ENCODE peak calls at places on chromosomes 7 and 10, in four cellular contexts. D is transverse colon, X is sigmoid colon, I is right lobe of liver. N is an unnamed sample.

GRCh38 chr7:156139112-156139511 is 326.8 kb upstream of the SHH start:
- DNase-seq in X (no peak), I (no peak), D (no peak), N (no peak)

GRCh38 chr7:95874541-95875265 is 102.3 kb downstream of the DYNC1I1 start:
- DNase-seq in D (no peak), I (no peak), X (no peak), N (no peak)

GRCh38 chr7:19262794-19263193 is 117.6 kb upstream of the FERD3L start:
- DNase-seq in I (no peak), D (no peak), X (no peak), N (no peak)

GRCh38 chr7:27172823-27173411 is 1.2 kb downstream of the HOXA10 start:
- DNase-seq in I (peak; percentile 40), D (peak; percentile 80), X (peak; percentile 95), N (no peak)

GRCh38 chr7:45100761-45101480 is 10.6 kb downstream of the TBRG4 start:
- DNase-seq in I (no peak), X (peak; percentile 35), D (no peak), N (no peak)

GRCh38 chr7:119288401-119288800 is 984.6 kb upstream of the KCND2 start:
- DNase-seq in X (no peak), D (no peak), I (no peak), N (no peak)

GRCh38 chr10:43453266-43453831 is 16.4 kb downstream of the ZNF487 start:
- DNase-seq in I (no peak), D (no peak), X (no peak), N (no peak)

GRCh38 chr10:23325132-23325531 is 19.5 kb downstream of the C10orf67 start:
- DNase-seq in I (no peak), X (no peak), D (no peak), N (no peak)

GRCh38 chr10:19922236-19922963 is 106.2 kb downstream of the PLXDC2 start:
- DNase-seq in X (no peak), I (no peak), D (peak; percentile 23), N (no peak)

GRCh38 chr7:7114575-7115291 is 67.6 kb upstream of the C1GALT1 start:
- DNase-seq in X (no peak), I (peak; percentile 49), D (no peak), N (no peak)

GRCh38 chr10:19803676-19804075 is 12.6 kb upstream of the PLXDC2 start:
- DNase-seq in D (no peak), I (no peak), X (no peak), N (no peak)

GRCh38 chr7:139118803-139119485 is 9.4 kb upstream of the ZC3HAV1 start:
- DNase-seq in D (peak; percentile 70), X (no peak), I (no peak), N (no peak)

GRCh38 chr10:116026315-116026714 is 246.7 kb downstream of the GFRA1 start:
- DNase-seq in D (no peak), I (no peak), X (no peak), N (no peak)

GRCh38 chr7:3673524-3673923 is 372.5 kb downstream of the SDK1 start:
- DNase-seq in X (no peak), D (peak; percentile 50), I (no peak), N (no peak)

GRCh38 chr7:64555046-64555445 is 7.8 kb downstream of the ZNF680 start:
- DNase-seq in D (no peak), I (no peak), X (no peak), N (no peak)

GRCh38 chr10:102782698-102783540 is 39.2 kb downstream of the WBP1L start:
- DNase-seq in X (peak; percentile 95), I (peak; percentile 83), D (peak; percentile 44), N (no peak)

GRCh38 chr7:12746211-12746610 is 58.8 kb downstream of the ARL4A start:
- DNase-seq in I (no peak), X (no peak), D (no peak), N (no peak)

GRCh38 chr10:71548494-71548846 is 151.8 kb downstream of the CDH23 start:
- DNase-seq in D (no peak), X (no peak), I (no peak), N (no peak)

GRCh38 chr7:41030673-41031072 is 672.2 kb downstream of the INHBA start:
- DNase-seq in X (no peak), D (no peak), I (no peak), N (no peak)

GRCh38 chr7:105125745-105126144 is 111.7 kb downstream of the KMT2E start:
- DNase-seq in X (no peak), I (peak; percentile 60), D (no peak), N (no peak)
- H3K27ac ChIP-seq in X (no peak overlapping the region), I (no peak overlapping the region), D (no peak overlapping the region), N (no peak overlapping the region)

DNA sequence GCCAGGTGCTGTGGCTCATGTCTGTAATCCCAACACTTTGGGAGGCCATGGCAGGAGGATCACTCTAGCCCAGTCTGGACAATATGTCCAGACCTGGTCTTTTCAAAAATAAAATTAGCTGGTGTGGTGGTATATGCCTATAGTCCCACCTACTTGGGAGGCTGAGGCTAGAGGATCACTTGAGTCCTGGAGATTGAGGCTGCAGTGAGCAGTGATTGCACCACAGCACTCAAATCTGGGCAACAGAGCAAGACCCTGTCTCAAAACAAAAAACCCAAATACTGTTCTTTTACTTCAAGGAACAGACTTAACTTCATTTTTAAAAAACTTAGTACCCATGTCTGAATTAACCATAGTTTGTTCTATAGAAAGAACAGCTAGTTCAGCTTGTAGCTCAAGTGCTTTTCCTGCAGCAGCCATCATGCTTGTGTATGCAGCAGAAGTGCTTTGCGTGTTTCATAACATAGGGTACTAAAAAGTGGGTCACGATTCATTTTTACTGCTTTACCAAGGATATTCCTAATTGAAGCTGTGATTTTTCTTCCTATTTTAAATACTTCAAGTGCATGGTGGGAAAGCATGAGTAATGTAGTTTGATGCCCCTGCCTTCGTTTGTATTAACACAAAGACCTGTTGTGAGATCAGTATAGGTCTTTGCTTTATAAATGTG is 5.9 kb downstream of the EIF4H start:
- DNase-seq in I (no peak), D (no peak), X (no peak), N (no peak)
- TF ChIP-seq POLR2A in I (no peak), D (no peak), X (no peak), N (no peak)

DNA sequence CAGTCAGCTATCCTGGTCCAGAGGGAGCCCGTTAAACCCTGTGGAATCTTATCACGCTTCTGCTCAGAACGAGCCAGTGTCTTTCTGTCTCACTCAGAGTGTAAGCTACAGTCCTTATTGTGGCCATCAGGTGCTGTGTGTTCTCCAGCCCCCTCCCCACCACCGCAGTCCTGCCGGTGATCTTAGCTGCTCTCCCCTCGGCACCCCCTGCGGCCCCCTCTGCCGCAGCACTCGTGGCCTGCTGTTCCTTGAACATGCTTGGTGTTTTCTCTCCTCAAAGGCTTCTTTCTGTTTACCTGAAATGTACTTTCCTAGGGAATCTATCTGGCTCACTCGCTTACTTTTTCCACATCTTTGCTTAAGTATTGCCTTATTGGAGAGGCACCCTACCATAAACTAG is 38.2 kb upstream of the TMEM236 start:
- DNase-seq in D (no peak), I (no peak), X (no peak), N (no peak)
- H3K36me3 ChIP-seq in D (no peaks in the 10 kb centered on the region), I (peaks cover 15% of the 10 kb centered on the region), X (peaks cover 79% of the 10 kb centered on the region), N (peaks cover 21% of the 10 kb centered on the region)

DNA sequence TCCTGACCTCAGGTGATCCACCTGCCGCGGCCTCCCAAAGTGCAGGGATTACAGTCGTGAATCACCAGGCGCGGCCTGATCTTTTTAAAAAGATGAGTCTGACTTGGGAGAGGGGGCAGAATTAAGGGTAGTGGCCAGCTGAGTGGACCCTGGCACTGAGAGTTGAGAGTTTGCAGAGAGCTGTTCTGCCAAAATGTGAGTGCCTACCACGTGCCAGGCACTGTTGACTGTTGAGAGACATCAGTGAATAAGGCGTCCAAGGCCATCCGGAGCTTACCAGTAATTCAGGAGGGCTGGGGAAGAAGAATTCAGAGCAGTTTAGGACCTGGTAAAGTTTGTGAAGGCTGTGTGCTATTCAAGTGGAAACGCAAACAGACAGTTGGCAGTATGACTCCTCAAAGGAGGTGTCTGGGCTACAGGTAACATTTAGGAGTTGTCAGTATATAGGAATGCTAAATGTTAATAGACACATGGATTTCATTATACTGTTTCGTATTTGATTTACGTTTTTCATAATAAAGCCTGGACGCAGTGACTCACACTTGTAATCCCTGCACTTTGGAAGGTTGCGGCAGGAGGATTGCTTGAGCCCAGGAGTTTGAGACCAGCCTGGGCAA is 1.5 kb downstream of the NIPSNAP2 start:
- DNase-seq in D (no peak), X (no peak), I (peak; percentile 79), N (no peak)
- H3K27ac ChIP-seq in D (peak overlapping the region; percentile 96), X (peak overlapping the region; percentile 94), I (peak overlapping the region; percentile 42), N (peak overlapping the region; percentile 98)

GRCh38 chr7:113936535-113936934 is 17.7 kb upstream of the PPP1R3A start:
- DNase-seq in D (no peak), X (no peak), I (no peak), N (no peak)
- TF ChIP-seq POLR2A in D (no peak), X (no peak), I (no peak), N (no peak)

GRCh38 chr10:119070395-119071165 is 10.0 kb downstream of the EIF3A start:
- DNase-seq in D (no peak), I (no peak), X (no peak), N (no peak)

GRCh38 chr10:119078422-119079179 is 2.0 kb downstream of the EIF3A start:
- DNase-seq in X (no peak), D (no peak), I (no peak), N (no peak)

DNA sequence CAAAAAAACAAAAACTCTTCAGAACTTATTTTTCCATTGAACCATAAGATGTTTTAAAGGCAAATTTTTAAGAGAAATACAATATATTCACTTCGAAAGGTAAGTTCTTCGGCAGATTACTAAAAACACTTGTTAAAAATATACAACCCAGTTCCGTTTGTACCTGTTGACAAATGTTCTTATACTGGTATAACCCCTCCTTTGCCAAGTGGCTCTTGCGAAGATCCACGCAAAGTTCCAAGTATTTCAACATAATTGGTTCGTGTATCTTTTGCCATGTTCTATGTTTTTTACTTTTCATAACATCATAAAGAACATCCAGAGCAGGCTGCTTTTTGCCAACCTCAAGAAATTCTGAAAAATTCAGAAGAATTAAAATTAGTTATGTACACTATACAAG is 7.0 kb downstream of the EIF3A start:
- DNase-seq in I (no peak), X (no peak), D (no peak), N (no peak)
- H3K36me3 ChIP-seq in I (peaks cover 55% of the 10 kb centered on the region), X (peaks cover 48% of the 10 kb centered on the region), D (peaks cover 3% of the 10 kb centered on the region), N (peaks cover 15% of the 10 kb centered on the region)

DNA sequence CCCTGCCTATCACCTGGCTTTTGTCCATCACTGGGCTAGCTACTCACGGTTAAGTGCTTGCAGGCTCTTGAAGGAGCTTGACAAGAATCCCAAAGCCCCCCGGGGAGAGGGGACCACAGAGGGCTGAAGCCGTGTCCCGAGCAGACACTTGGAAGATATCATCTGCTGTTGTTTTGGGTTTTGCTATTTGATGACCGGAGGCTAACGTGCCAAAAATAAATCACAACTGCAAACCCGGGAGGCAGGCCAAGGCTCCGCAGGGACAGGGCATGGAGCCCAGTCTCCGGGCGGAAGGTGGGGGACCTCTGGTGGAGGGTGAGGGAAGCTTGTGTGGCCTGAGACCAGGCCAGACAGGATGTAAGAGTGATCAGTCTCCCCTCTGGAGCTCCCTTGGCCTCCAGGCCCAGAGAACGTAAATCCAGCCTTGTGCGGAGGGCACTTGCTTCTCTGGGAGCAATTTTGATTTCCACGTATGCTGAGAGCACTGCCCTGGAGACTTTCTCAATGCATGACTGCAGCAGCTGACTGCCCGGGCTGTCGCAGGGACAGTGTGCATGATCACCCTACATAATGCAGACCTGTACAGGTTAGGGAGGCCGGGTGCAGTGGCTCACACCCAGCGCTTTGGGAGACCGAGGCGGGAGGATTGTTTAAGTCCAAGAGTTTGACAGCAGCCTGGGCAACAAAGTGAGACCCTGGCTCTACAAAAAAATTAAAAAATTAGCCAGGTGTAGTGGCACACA is at the start of gene PHKG1:
- DNase-seq in I (peak; percentile 90), X (peak; percentile 94), D (peak; percentile 67), N (no peak)
- H3K27ac ChIP-seq in I (peak within 1 kb of the TSS; percentile 25), X (peak within 1 kb of the TSS; percentile 82), D (peak within 1 kb of the TSS; percentile 84), N (peak within 1 kb of the TSS; percentile 11)